ENCODE peak calls at places on chromosomes 3 and 15, in six cellular contexts. P is T-helper 2 cell, J is hepatocyte, U is NCI-H1694 treated with DMSO at 0.1 percent for 48 hours, H is left lung, D is PC-9. E is an unnamed sample.

GRCh38 chr3:100042144-100042543 is 72.2 kb downstream of the FILIP1L start:
- DNase-seq in P (no peak), J (peak), U (no peak), H (no peak), D (peak), E (no peak)

GRCh38 chr15:90816401-90817116 is 51.8 kb upstream of the FURIN start:
- DNase-seq in P (no peak), J (no peak), U (no peak), H (no peak), D (no peak), E (peak)

GRCh38 chr3:104723000-104723399 is 643.7 kb upstream of the ALCAM start:
- DNase-seq in P (no peak), J (no peak), U (no peak), H (no peak), D (no peak), E (no peak)

GRCh38 chr3:194360568-194360967 is 9.0 kb downstream of the LRRC15 start:
- DNase-seq in P (no peak), J (no peak), U (no peak), H (no peak), D (no peak), E (no peak)

GRCh38 chr3:119310052-119310451 is 15.9 kb downstream of the ARHGAP31 start:
- DNase-seq in P (no peak), J (no peak), U (no peak), H (no peak), D (peak), E (no peak)

GRCh38 chr3:36032180-36032895 is 348.0 kb upstream of the STAC start:
- DNase-seq in P (no peak), J (no peak), U (no peak), H (no peak), D (no peak), E (no peak)

GRCh38 chr3:128339491-128340012 is 127.1 kb downstream of the DNAJB8 start:
- DNase-seq in P (no peak), J (no peak), U (no peak), H (no peak), D (peak), E (no peak)

GRCh38 chr3:195142519-195142918 is 128.4 kb downstream of the XXYLT1 start:
- DNase-seq in P (no peak), J (no peak), U (no peak), H (no peak), D (no peak), E (no peak)

GRCh38 chr15:74906193-74906449 is 530 bp downstream of the FAM219B start:
- DNase-seq in P (no peak), J (peak), U (no peak), H (no peak), D (no peak), E (peak)

GRCh38 chr15:94607176-94607654 is 375.9 kb downstream of the MCTP2 start:
- DNase-seq in P (no peak), J (no peak), U (no peak), H (no peak), D (no peak), E (no peak)

GRCh38 chr15:63372018-63372705 is 9.5 kb downstream of the CA12 start:
- DNase-seq in P (no peak), J (peak), U (no peak), H (no peak), D (peak), E (peak)

GRCh38 chr15:49468440-49468839 is 45.4 kb downstream of the FGF7 start:
- DNase-seq in P (no peak), J (peak), U (no peak), H (no peak), D (no peak), E (no peak)

GRCh38 chr3:150544040-150544439 is 2.3 kb downstream of the SERP1 start:
- DNase-seq in P (no peak), J (peak), U (no peak), H (no peak), D (peak), E (no peak)

GRCh38 chr3:37621771-37622170 is 239.9 kb upstream of the CTDSPL start:
- DNase-seq in P (no peak), J (no peak), U (no peak), H (no peak), D (no peak), E (no peak)

GRCh38 chr3:117261907-117262518 is 552.4 kb downstream of the TUSC7 start:
- DNase-seq in P (no peak), J (peak), U (no peak), H (no peak), D (no peak), E (no peak)

GRCh38 chr3:186142556-186142955 is 33.7 kb upstream of the ETV5 start:
- DNase-seq in P (no peak), J (no peak), U (peak), H (no peak), D (no peak), E (no peak)

GRCh38 chr3:149462051-149462450 is 12.4 kb upstream of the TM4SF4 start:
- DNase-seq in P (no peak), J (no peak), U (no peak), H (no peak), D (no peak), E (no peak)

GRCh38 chr15:46460426-46460825 is 825.6 kb downstream of the SQOR start:
- DNase-seq in P (no peak), J (no peak), U (no peak), H (no peak), D (no peak), E (no peak)

GRCh38 chr15:33282226-33283020 is 28.3 kb upstream of the RYR3 start:
- DNase-seq in P (no peak), J (no peak), U (no peak), H (no peak), D (no peak), E (no peak)

GRCh38 chr3:44111482-44111881 is 130.2 kb upstream of the TOPAZ1 start:
- DNase-seq in P (no peak), J (no peak), U (no peak), H (no peak), D (no peak), E (no peak)

GRCh38 chr3:14525685-14526631 is 14.2 kb downstream of the GRIP2 start:
- DNase-seq in P (no peak), J (peak), U (no peak), H (peak), D (no peak), E (peak)

GRCh38 chr3:124772081-124772831 is 42.0 kb downstream of the UMPS start:
- DNase-seq in P (no peak), J (peak), U (peak), H (no peak), D (no peak), E (peak)

GRCh38 chr3:178270838-178271237 is 265.4 kb upstream of the KCNMB2 start:
- DNase-seq in P (no peak), J (no peak), U (no peak), H (no peak), D (no peak), E (no peak)

GRCh38 chr3:40620151-40620550 is 95.4 kb downstream of the ZNF621 start:
- DNase-seq in P (no peak), J (no peak), U (no peak), H (no peak), D (no peak), E (no peak)

GRCh38 chr3:172104471-172105072 is 65.2 kb downstream of the FNDC3B start:
- DNase-seq in P (no peak), J (no peak), U (no peak), H (no peak), D (no peak), E (no peak)

GRCh38 chr3:138450181-138450580 is 15.8 kb downstream of the ESYT3 start:
- DNase-seq in P (no peak), J (no peak), U (no peak), H (no peak), D (no peak), E (peak)

GRCh38 chr3:138303474-138303873 is 26.2 kb downstream of the NME9 start:
- DNase-seq in P (no peak), J (no peak), U (no peak), H (no peak), D (no peak), E (no peak)

GRCh38 chr3:154904328-154904727 is 175.8 kb upstream of the MME start:
- DNase-seq in P (no peak), J (peak), U (no peak), H (no peak), D (no peak), E (no peak)